ENCODE peak calls at places on chromosomes 3 and 15, in six cellular contexts. O, Y, W, B, L and H are unnamed samples.
A peak's percentile ranks its signal among the peaks of the same experiment; 100 is the strongest.

GRCh38 chr3:126473292-126474168 is 2.2 kb downstream of the ZXDC start:
- DNase-seq in Y (no peak), O (peak; percentile 21), W (peak; percentile 21), L (no peak), B (no peak), H (no peak)

GRCh38 chr15:60154764-60155163 is 150.7 kb downstream of the FOXB1 start:
- DNase-seq in W (no peak), Y (no peak), B (no peak), O (no peak), L (no peak), H (no peak)

GRCh38 chr3:108662141-108662738 is 72.7 kb downstream of the DZIP3 start:
- DNase-seq in W (no peak), B (no peak), O (no peak), L (peak; percentile 14), Y (peak; percentile 83), H (no peak)

GRCh38 chr3:14377838-14378169 is 24.6 kb upstream of the SLC6A6 start:
- DNase-seq in Y (no peak), W (no peak), L (no peak), B (no peak), O (peak; percentile 74), H (peak; percentile 61)

GRCh38 chr3:141249041-141249440 is 17.4 kb downstream of the PXYLP1 start:
- DNase-seq in O (no peak), L (no peak), B (no peak), Y (no peak), W (no peak), H (no peak)

GRCh38 chr3:67016522-67017080 is 18.5 kb downstream of the KBTBD8 start:
- DNase-seq in L (no peak), B (no peak), O (no peak), Y (no peak), W (no peak), H (no peak)

GRCh38 chr3:189664311-189664710 is 33.1 kb downstream of the TP63 start:
- DNase-seq in L (no peak), Y (peak; percentile 96), W (no peak), B (peak; percentile 37), O (no peak), H (no peak)

GRCh38 chr15:49063402-49064280 is 17.4 kb upstream of the SECISBP2L start:
- DNase-seq in W (no peak), Y (no peak), O (no peak), L (no peak), B (no peak), H (no peak)

GRCh38 chr15:28896944-28897343 is 11.2 kb downstream of the APBA2 start:
- DNase-seq in B (no peak), Y (peak; percentile 95), L (no peak), W (no peak), O (no peak), H (no peak)

GRCh38 chr3:184332370-184333090 is 4.9 kb upstream of the FAM131A start:
- DNase-seq in B (no peak), L (no peak), Y (peak; percentile 95), W (peak; percentile 14), O (no peak), H (no peak)

GRCh38 chr15:45129651-45130129 is at the start of the genes DUOX1 and DUOXA1:
- DNase-seq in L (no peak), B (peak; percentile 47), W (peak; percentile 80), O (peak; percentile 94), Y (no peak), H (no peak)

GRCh38 chr15:57806003-57806402 is 99.5 kb downstream of the POLR2M start:
- DNase-seq in Y (no peak), L (no peak), B (no peak), O (no peak), W (no peak), H (no peak)

GRCh38 chr15:85673326-85673725 is 121.4 kb downstream of the KLHL25 start:
- DNase-seq in O (no peak), L (no peak), W (no peak), Y (peak; percentile 12), B (no peak), H (no peak)

GRCh38 chr15:85671156-85671555 is 123.6 kb downstream of the KLHL25 start:
- DNase-seq in L (no peak), W (no peak), B (no peak), Y (no peak), O (no peak), H (no peak)

GRCh38 chr15:85661859-85662258 is 132.9 kb downstream of the KLHL25 start:
- DNase-seq in Y (no peak), O (no peak), B (no peak), L (no peak), W (no peak), H (no peak)

GRCh38 chr15:85672338-85673097 is 122.2 kb downstream of the KLHL25 start:
- DNase-seq in L (no peak), O (no peak), W (no peak), B (no peak), Y (peak; percentile 34), H (no peak)

DNA sequence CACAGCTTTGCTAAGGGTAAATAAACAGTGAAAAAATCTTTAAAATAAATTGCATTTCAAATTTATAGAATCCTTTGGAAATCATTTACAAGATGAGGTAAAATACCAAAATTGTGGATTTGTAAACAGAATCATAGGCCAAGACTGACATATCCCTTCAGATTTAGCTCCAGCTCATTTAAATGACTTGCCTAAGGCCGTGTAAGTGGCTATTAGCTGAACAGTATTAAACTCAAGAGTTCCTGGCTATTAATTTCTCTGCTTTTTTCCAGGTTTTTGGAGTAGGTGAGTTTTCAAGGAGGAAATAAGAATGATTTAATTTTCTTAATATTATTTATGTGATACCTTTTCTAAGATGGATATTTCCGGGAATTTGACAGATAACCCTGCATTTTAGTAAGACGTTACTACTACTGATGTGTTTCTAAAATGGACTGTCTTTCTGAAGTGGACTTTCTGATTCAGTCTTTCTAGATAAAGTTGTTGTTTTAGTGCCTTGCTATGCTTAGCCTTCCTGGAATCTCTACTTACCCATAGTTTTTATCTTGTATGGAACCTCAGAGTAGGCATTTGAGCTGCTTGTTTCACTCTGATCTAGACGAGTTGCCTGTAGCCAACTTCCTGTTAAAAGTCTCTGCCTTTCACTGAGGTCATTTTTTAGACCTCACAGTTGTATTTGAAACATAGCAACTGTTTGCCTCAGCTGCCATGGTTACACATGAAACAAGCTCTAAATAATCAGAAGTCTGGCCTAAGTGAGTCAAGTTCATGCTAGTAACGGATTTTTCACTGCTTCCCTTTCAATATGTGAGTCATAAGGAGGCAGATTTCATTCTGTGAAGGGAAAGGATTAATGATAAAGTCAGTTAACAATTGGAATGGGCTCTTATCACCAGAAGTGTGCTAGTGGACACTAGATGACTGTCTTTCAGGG is 127.0 kb downstream of the KLHL25 start:
- DNase-seq in W (no peak), O (no peak), Y (peak; percentile 99), L (peak; percentile 83), B (no peak), H (peak; percentile 69)
- H3K4me3 ChIP-seq in W (no peak overlapping the region), O (no peak overlapping the region), Y (peak overlapping the region; percentile 5), L (no peak overlapping the region), B (no peak overlapping the region), H (peak overlapping the region; percentile 14)

DNA sequence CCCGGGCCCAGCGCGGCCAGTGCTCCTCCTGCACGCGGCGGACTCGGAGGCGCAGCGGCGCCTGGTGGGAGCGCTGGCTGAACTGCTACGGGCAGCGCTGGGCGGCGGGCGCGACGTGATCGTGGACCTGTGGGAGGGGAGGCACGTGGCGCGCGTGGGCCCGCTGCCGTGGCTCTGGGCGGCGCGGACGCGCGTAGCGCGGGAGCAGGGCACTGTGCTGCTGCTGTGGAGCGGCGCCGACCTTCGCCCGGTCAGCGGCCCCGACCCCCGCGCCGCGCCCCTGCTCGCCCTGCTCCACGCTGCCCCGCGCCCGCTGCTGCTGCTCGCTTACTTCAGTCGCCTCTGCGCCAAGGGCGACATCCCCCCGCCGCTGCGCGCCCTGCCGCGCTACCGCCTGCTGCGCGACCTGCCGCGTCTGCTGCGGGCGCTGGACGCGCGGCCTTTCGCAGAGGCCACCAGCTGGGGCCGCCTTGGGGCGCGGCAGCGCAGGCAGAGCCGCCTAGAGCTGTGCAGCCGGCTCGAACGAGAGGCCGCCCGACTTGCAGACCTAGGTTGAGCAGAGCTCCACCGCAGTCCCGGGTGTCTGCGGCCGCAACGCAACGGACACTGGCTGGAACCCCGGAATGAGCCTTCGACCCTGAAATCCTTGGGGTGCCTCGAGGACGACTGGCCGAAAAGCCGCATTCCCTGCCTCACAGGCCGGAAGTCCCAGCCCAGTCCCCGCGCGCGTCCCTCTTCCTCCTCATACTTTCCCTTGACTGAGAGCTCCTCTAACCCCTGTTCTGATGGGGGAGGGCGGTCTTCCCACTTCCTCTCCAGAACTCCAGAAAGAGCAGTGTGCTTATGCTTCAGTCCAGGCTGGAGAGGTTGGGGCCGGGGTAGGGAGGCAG is 1.4 kb upstream of the IL17RC start:
- DNase-seq in Y (peak; percentile 52), L (peak; percentile 78), B (peak; percentile 76), O (peak; percentile 92), W (peak; percentile 84), H (peak; percentile 86)
- H3K4me1 ChIP-seq in Y (peaks cover 32% of the 10 kb centered on the region), L (peaks cover 36% of the 10 kb centered on the region), B (peaks cover 12% of the 10 kb centered on the region), O (peaks cover 39% of the 10 kb centered on the region), W (peaks cover 35% of the 10 kb centered on the region), H (peaks cover 18% of the 10 kb centered on the region)

GRCh38 chr15:81239190-81239589 is 42.5 kb downstream of the IL16 start:
- DNase-seq in B (no peak), L (no peak), Y (peak; percentile 41), W (no peak), O (no peak), H (no peak)

GRCh38 chr15:81235276-81235675 is 38.6 kb downstream of the IL16 start:
- DNase-seq in Y (peak; percentile 14), W (no peak), B (no peak), O (no peak), L (no peak), H (no peak)

DNA sequence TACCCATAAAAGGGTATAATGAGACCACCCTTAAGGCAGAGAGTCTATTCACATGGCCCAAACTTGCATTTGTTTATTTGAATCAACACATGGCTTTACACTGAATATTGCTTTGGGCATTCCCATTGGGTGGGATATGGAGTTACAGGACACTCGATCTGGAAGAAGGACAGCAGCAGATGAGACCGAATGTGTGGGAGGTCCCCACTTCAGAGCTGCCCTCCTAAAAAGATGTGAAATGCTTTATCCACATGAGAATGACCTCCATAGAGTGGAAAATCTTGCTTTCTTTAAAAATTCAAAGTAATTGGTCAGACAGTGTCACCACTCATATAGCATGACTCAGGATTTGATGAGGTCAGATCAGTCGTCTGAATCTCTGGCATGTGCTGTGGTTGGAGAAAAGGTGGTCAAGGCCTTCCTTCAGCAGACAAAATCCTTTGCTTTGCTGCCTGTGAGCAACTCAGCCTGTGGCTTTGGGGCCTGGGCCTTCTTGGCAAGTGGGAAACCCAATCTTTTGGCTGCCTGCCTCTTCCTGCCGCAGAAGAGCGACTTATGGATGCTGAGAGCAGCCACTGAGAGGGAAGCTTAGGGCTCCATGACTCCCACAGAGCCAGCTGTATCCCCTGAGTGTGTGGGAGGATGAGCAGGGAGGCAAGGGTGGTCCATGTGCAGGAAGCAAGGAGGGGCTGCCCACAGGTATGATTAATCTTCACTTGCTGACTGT is 39.3 kb downstream of the IL16 start:
- DNase-seq in W (no peak), Y (peak; percentile 99), B (peak; percentile 38), O (no peak), L (no peak), H (no peak)
- H3K4me3 ChIP-seq in W (no peak overlapping the region), Y (no peak overlapping the region), B (no peak overlapping the region), O (no peak overlapping the region), L (no peak overlapping the region), H (no peak overlapping the region)

GRCh38 chr3:71689305-71689704 is 35.9 kb downstream of the EIF4E3 start:
- DNase-seq in W (no peak), O (no peak), Y (no peak), L (no peak), B (no peak), H (no peak)

GRCh38 chr3:71688121-71688520 is 37.1 kb downstream of the EIF4E3 start:
- DNase-seq in O (no peak), L (no peak), W (no peak), B (no peak), Y (no peak), H (no peak)

GRCh38 chr3:71692139-71692538 is 33.1 kb downstream of the EIF4E3 start:
- DNase-seq in Y (no peak), O (no peak), B (no peak), W (no peak), L (no peak), H (no peak)

GRCh38 chr3:71693641-71694040 is 31.6 kb downstream of the EIF4E3 start:
- DNase-seq in Y (no peak), L (no peak), B (no peak), O (peak; percentile 69), W (no peak), H (no peak)

GRCh38 chr3:71690222-71690821 is 34.9 kb downstream of the EIF4E3 start:
- DNase-seq in Y (peak; percentile 76), W (no peak), B (peak; percentile 30), L (no peak), O (no peak), H (no peak)
- H3K4me1 ChIP-seq in Y (peaks cover 15% of the 10 kb centered on the region), W (peaks cover 32% of the 10 kb centered on the region), B (peaks cover 5% of the 10 kb centered on the region), L (peaks cover 21% of the 10 kb centered on the region), O (peaks cover 23% of the 10 kb centered on the region), H (peaks cover 35% of the 10 kb centered on the region)